ENCODE peak calls at places on chromosomes 5 and 9, in five cellular contexts. I is IMR-90, S is mesendoderm, L is mesenchymal stem cell, W is H1. U is an unnamed sample.

GRCh38 chr5:89534331-89534730 is 651.3 kb upstream of the MEF2C start:
- DNase-seq in I (peak), W (no peak), L (peak), S (peak), U (no peak)

GRCh38 chr5:134935711-134936602 is 31.0 kb downstream of the PCBD2 start:
- DNase-seq in I (no peak), W (no peak), S (no peak), L (no peak), U (no peak)

GRCh38 chr5:173786296-173787187 is 101.6 kb upstream of the CPEB4 start:
- DNase-seq in I (no peak), W (no peak), S (peak), L (no peak), U (peak)

GRCh38 chr5:129382921-129383672 is 77.0 kb upstream of the ADAMTS19 start:
- DNase-seq in L (peak), I (peak), W (no peak), S (no peak), U (no peak)

GRCh38 chr5:138459311-138459710 is 6.0 kb upstream of the EGR1 start:
- DNase-seq in S (no peak), I (no peak), L (peak), W (no peak), U (no peak)

GRCh38 chr9:82606761-82607382 is 456.1 kb downstream of the RASEF start:
- DNase-seq in L (peak), S (peak), W (peak), I (peak), U (peak)

GRCh38 chr5:95283761-95284511 is 958 bp downstream of the MCTP1 start:
- DNase-seq in W (peak), L (peak), I (no peak), S (peak), U (peak)

GRCh38 chr5:164962302-164962961 is 1457.0 kb downstream of the MAT2B start:
- DNase-seq in I (no peak), W (no peak), L (peak), S (no peak), U (no peak)

GRCh38 chr5:180306796-180307195 is 14.9 kb upstream of the MAPK9 start:
- DNase-seq in L (no peak), I (no peak), S (no peak), W (no peak), U (no peak)

GRCh38 chr5:134227259-134227658 is 1.4 kb upstream of the PPP2CA start:
- DNase-seq in I (peak), S (peak), L (peak), W (peak), U (no peak)

GRCh38 chr5:135229122-135229521 is 169.9 kb downstream of the MACROH2A1 start:
- DNase-seq in L (no peak), W (no peak), S (no peak), I (no peak), U (no peak)

GRCh38 chr9:5447337-5447736 is 3.0 kb upstream of the CD274 start:
- DNase-seq in I (no peak), S (no peak), W (no peak), L (no peak), U (no peak)

GRCh38 chr5:45639038-45639437 is 57.1 kb downstream of the HCN1 start:
- DNase-seq in I (no peak), S (peak), L (peak), W (no peak), U (no peak)

GRCh38 chr9:135070198-135070951 is 17.1 kb upstream of the OLFM1 start:
- DNase-seq in S (peak), I (no peak), W (no peak), L (no peak), U (no peak)

GRCh38 chr9:126860757-126861466 is 473 bp downstream of the ZBTB34 start:
- DNase-seq in L (peak), W (peak), I (no peak), S (peak), U (no peak)

GRCh38 chr5:88269222-88269771 is 652 bp upstream of the TMEM161B start:
- DNase-seq in I (peak), L (peak), S (no peak), W (no peak), U (no peak)

GRCh38 chr5:74342189-74342588 is 298.3 kb downstream of the ENC1 start:
- DNase-seq in L (no peak), I (no peak), S (no peak), W (no peak), U (no peak)

GRCh38 chr5:14142202-14142855 is 813 bp upstream of the TRIO start:
- DNase-seq in I (no peak), S (no peak), W (no peak), L (peak), U (no peak)

GRCh38 chr9:136851941-136852663 is at the start of gene MAMDC4:
- DNase-seq in I (no peak), W (peak), S (no peak), L (no peak), U (no peak)

GRCh38 chr9:69044226-69045219 is 9.0 kb downstream of the FXN start:
- DNase-seq in I (peak), L (peak), W (no peak), S (peak), U (no peak)

GRCh38 chr9:95284152-95284551 is 33.4 kb downstream of the FANCC start:
- DNase-seq in W (no peak), S (no peak), L (peak), I (peak), U (no peak)

GRCh38 chr9:133461975-133462374 is 2.2 kb downstream of the CACFD1 start:
- DNase-seq in S (no peak), I (no peak), L (no peak), W (no peak), U (no peak)

GRCh38 chr9:14096182-14096922 is 217.6 kb downstream of the NFIB start:
- DNase-seq in L (peak), W (no peak), I (peak), S (peak), U (no peak)

GRCh38 chr5:135392256-135392655 is 6.8 kb downstream of the MACROH2A1 start:
- DNase-seq in W (no peak), L (peak), I (peak), S (no peak), U (no peak)

GRCh38 chr9:16352791-16353401 is 517.6 kb downstream of the BNC2 start:
- DNase-seq in S (no peak), W (no peak), I (peak), L (peak), U (no peak)

GRCh38 chr9:13923381-13923780 is 390.6 kb downstream of the NFIB start:
- DNase-seq in I (no peak), L (no peak), S (no peak), W (no peak), U (no peak)

GRCh38 chr5:9380108-9380507 is 165.8 kb downstream of the SEMA5A start:
- DNase-seq in W (no peak), L (no peak), S (no peak), I (peak), U (no peak)

GRCh38 chr5:106269252-106269843 is 1401.4 kb downstream of the EFNA5 start:
- DNase-seq in S (peak), W (no peak), I (peak), L (peak), U (no peak)

GRCh38 chr5:169911448-169912212 is 68.7 kb downstream of the INSYN2B start:
- DNase-seq in W (no peak), I (no peak), S (peak), L (no peak), U (no peak)

GRCh38 chr9:20611751-20612287 is 10.5 kb downstream of the MLLT3 start:
- DNase-seq in I (peak), S (peak), W (no peak), L (peak), U (no peak)

GRCh38 chr9:112559629-112560413 is 73.2 kb downstream of the KIAA1958 start:
- DNase-seq in S (no peak), I (no peak), W (no peak), L (no peak), U (no peak)

GRCh38 chr9:109968702-109969450 is 188.9 kb downstream of the PALM2AKAP2 start:
- DNase-seq in S (peak), W (peak), I (peak), L (peak), U (no peak)

GRCh38 chr5:73591698-73592501 is 26.4 kb downstream of the UTP15 start:
- DNase-seq in W (no peak), L (peak), I (peak), S (no peak), U (no peak)

GRCh38 chr5:119284031-119284430 is 71.8 kb upstream of the TNFAIP8 start:
- DNase-seq in L (no peak), I (no peak), W (no peak), S (no peak), U (no peak)

GRCh38 chr5:136212252-136212721 is 19.3 kb upstream of the SMIM32 start:
- DNase-seq in I (peak), L (peak), W (peak), S (peak), U (peak)

GRCh38 chr9:114033397-114034103 is 44.5 kb downstream of the AMBP start:
- DNase-seq in S (peak), L (peak), I (no peak), W (peak), U (peak)

GRCh38 chr5:104702212-104702611 is 1139.6 kb upstream of the NUDT12 start:
- DNase-seq in L (no peak), I (no peak), W (no peak), S (no peak), U (no peak)

GRCh38 chr9:127018935-127019334 is 103.5 kb downstream of the ANGPTL2 start:
- DNase-seq in W (no peak), L (no peak), I (peak), S (no peak), U (no peak)

GRCh38 chr9:3740690-3741419 is 215.1 kb upstream of the RFX3 start:
- DNase-seq in W (no peak), I (peak), L (no peak), S (no peak), U (no peak)

GRCh38 chr9:120524038-120524437 is 55.9 kb downstream of the CDK5RAP2 start:
- DNase-seq in S (no peak), W (no peak), L (no peak), I (no peak), U (no peak)

GRCh38 chr9:120522558-120522957 is 57.4 kb downstream of the CDK5RAP2 start:
- DNase-seq in S (no peak), W (no peak), I (no peak), L (no peak), U (no peak)

GRCh38 chr9:120522032-120522431 is 57.9 kb downstream of the CDK5RAP2 start:
- DNase-seq in L (no peak), I (no peak), S (no peak), W (no peak), U (no peak)

GRCh38 chr9:120524852-120525251 is 55.1 kb downstream of the CDK5RAP2 start:
- DNase-seq in I (no peak), S (no peak), L (no peak), W (no peak), U (no peak)

GRCh38 chr9:120521101-120521500 is 58.9 kb downstream of the CDK5RAP2 start:
- DNase-seq in L (no peak), I (no peak), W (no peak), S (no peak), U (no peak)
- H3K18ac ChIP-seq in L (no peak), I (no peak), W (no peak), S (no peak), U (no peak)

GRCh38 chr5:34838785-34839714 is at the start of gene TTC23L:
- DNase-seq in W (peak), S (peak), L (peak), I (peak), U (peak)
- H3K18ac ChIP-seq in W (peak), S (no peak), L (peak), I (peak), U (peak)

GRCh38 chr5:149426931-149427330 is 47.8 kb upstream of the IL17B start:
- DNase-seq in S (no peak), L (peak), W (no peak), I (no peak), U (no peak)
- H3K18ac ChIP-seq in S (no peak), L (peak), W (no peak), I (peak), U (no peak)

DNA sequence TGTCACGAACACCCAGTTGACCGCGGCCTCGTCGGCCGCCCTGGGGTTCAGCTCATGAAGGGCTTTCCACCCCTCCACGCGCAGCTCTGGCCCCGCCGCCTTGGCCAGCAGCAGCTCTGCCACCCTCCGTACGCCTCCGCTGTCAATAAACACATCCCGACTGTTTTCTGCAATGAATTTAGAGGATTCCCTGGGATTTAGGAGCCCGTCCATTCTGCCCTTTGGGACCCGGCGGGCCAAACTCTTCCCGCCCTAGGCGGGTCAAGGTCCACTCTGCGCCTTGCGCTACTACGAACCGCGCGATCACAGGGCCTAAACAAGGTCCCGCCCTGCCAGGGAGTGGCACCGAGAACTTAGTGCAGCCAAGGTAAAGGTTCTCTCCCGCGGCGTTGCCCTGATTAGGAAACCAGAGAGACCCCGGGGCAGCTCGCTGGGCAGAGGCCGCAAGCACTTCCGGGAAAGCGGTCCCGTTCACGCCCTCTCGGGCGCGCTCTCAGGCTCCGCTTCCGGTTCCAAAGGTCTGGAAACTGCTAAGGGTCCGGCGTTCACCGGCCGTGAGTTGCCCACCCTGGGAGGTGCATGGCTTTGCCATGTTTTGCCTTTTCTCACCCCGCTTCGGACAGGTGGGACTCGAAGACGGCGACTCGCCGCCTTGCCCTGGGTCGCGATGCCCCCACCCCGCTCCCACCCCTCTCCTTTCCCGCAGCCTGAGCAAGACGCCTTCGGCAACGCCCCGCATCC is 23.6 kb downstream of the HNRNPK start:
- DNase-seq in W (no peak), I (no peak), S (no peak), L (peak), U (no peak)
- H3K18ac ChIP-seq in W (peak), I (peak), S (no peak), L (peak), U (peak)

DNA sequence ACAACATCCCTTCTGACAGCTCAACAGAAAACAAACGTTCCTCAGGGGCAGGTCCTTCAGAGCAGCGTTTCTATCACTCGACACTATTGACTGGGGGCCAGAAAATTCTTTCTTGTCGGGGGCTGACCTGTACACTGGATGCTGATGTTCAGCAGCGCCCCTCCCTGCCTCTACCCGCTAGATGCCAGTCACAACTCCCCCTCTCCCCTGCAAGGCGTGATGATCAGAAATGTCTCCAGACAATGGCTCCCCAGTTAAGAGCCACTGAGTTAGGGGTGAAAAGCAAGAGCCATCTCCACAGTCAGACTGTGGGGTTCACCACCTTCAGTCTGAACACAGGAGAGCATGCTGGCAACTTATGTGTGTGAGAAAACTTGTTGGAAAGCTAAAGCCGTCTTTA is 39.8 kb downstream of the SERINC5 start:
- DNase-seq in I (no peak), W (no peak), S (no peak), L (no peak), U (no peak)
- H3K18ac ChIP-seq in I (no peak), W (no peak), S (no peak), L (no peak), U (no peak)

GRCh38 chr9:503881-504852 is 289.5 kb downstream of the DOCK8 start:
- DNase-seq in I (peak), S (peak), W (peak), L (peak), U (peak)
- H3K18ac ChIP-seq in I (no peak), S (peak), W (peak), L (no peak), U (peak)

GRCh38 chr9:76905661-76905983 is 292 bp downstream of the PRUNE2 start:
- DNase-seq in L (no peak), S (no peak), W (no peak), I (no peak), U (peak)
- H3K18ac ChIP-seq in L (no peak), S (no peak), W (peak), I (no peak), U (no peak)

DNA sequence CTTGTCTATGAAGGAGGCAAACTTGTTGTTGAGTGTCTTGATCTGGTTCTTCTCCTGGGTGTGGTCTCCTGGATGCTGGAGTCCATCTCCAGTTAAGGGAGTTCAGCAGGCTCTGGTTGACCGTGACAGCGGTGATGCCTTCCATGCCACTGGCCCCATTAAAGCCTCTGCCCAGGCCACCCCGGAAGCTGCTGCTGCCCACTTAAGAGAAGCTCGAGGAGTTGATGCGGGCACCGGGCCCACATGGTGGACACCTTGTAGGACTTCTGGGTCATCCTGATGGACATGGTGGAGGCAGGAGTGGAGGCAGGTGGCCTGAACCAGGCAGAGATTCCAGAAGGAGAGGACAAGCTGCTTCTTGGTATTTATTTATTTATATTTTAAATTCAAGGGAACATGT is 44.7 kb upstream of the DEPDC1B start:
- DNase-seq in W (no peak), I (no peak), S (no peak), L (no peak), U (no peak)
- H3K18ac ChIP-seq in W (no peak), I (no peak), S (no peak), L (no peak), U (no peak)

DNA sequence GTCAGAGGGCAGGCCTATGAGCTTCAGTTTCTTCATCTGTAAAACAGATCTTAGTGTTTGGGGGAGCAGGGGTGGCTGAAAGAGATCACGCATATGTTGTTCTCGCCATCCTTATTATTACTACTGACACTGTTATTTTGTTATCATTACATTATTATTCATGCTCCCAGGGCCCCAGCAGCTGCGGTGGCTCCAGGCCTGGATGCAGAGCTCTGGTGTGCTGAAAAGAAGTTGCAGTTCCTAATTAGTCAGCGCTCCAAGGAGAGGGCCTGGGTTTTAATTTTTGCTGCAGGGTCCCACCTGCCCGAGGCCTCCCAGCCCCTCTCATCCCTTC is 19.5 kb downstream of the CXXC5 start:
- DNase-seq in W (no peak), I (peak), L (peak), S (no peak), U (no peak)
- H3K18ac ChIP-seq in W (no peak), I (no peak), L (no peak), S (no peak), U (peak)

U was measured in neuronal stem cell.